ENCODE peak calls at places on chromosomes 1 and 21, in four cellular contexts. M, B, W and T are unnamed samples.
A peak's percentile ranks its signal among the peaks of the same experiment; 100 is the strongest.

GRCh38 chr1:12040457-12041051 is 21.3 kb downstream of the MIIP start:
- DNase-seq in W (peak; percentile 95), B (peak; percentile 70), M (no peak), T (peak; percentile 73)

GRCh38 chr1:33330376-33330890 is 9.5 kb upstream of the A3GALT2 start:
- DNase-seq in W (no peak), M (no peak), B (no peak), T (no peak)

GRCh38 chr21:34126269-34126668 is 52.9 kb downstream of the MRPS6 start:
- DNase-seq in W (peak; percentile 53), B (no peak), M (peak; percentile 26), T (no peak)

GRCh38 chr1:220920967-220921366 is 41.7 kb downstream of the HLX start:
- DNase-seq in B (no peak), M (no peak), W (no peak), T (no peak)

GRCh38 chr1:10339815-10340214 is 59.0 kb upstream of the PGD start:
- DNase-seq in B (no peak), W (peak; percentile 62), M (peak; percentile 54), T (peak; percentile 80)

GRCh38 chr1:15261155-15262002 is 14.4 kb downstream of the FHAD1 start:
- DNase-seq in M (no peak), B (no peak), W (no peak), T (no peak)

GRCh38 chr21:42404534-42404933 is 832 bp downstream of the UBASH3A start:
- DNase-seq in W (no peak), B (no peak), M (no peak), T (no peak)

GRCh38 chr1:228988655-228989054 is 253.4 kb downstream of the RHOU start:
- DNase-seq in W (no peak), M (no peak), B (no peak), T (peak; percentile 32)

GRCh38 chr1:2182376-2182775 is 12.2 kb downstream of the FAAP20 start:
- DNase-seq in B (no peak), W (no peak), M (no peak), T (no peak)

GRCh38 chr1:185375583-185375982 is 58.5 kb upstream of the IVNS1ABP start:
- DNase-seq in M (no peak), W (no peak), B (no peak), T (no peak)

GRCh38 chr1:118254001-118254400 is 69.0 kb upstream of the SPAG17 start:
- DNase-seq in M (no peak), W (no peak), B (no peak), T (no peak)

GRCh38 chr1:3461934-3462275 is 7.4 kb downstream of the ARHGEF16 start:
- DNase-seq in M (no peak), B (no peak), W (no peak), T (no peak)

GRCh38 chr1:13543927-13544556 is 30.2 kb upstream of the LRRC38 start:
- DNase-seq in B (peak; percentile 19), M (peak; percentile 49), W (no peak), T (peak; percentile 34)

GRCh38 chr1:17881761-17882160 is 126.6 kb downstream of the ACTL8 start:
- DNase-seq in B (no peak), M (no peak), W (no peak), T (no peak)

GRCh38 chr1:93567255-93567918 is 114.2 kb downstream of the BCAR3 start:
- DNase-seq in M (peak; percentile 90), B (no peak), W (peak; percentile 98), T (no peak)

GRCh38 chr21:42298237-42298636 is 17.0 kb downstream of the TFF3 start:
- DNase-seq in B (no peak), M (peak; percentile 58), W (no peak), T (no peak)

GRCh38 chr1:211951856-211952255 is 83.5 kb downstream of the INTS7 start:
- DNase-seq in B (no peak), M (peak; percentile 35), W (peak; percentile 74), T (no peak)

GRCh38 chr1:225811622-225812487 is 1.9 kb downstream of the EPHX1 start:
- DNase-seq in M (no peak), B (no peak), W (no peak), T (no peak)

GRCh38 chr1:53589043-53589887 is 130.1 kb downstream of the DMRTB1 start:
- DNase-seq in W (no peak), B (no peak), M (no peak), T (no peak)

GRCh38 chr1:153359241-153359640 is 1.6 kb downstream of the S100A9 start:
- DNase-seq in W (no peak), B (no peak), M (no peak), T (no peak)

GRCh38 chr1:100642826-100643225 is 76.7 kb upstream of the VCAM1 start:
- DNase-seq in W (no peak), M (no peak), B (no peak), T (no peak)

GRCh38 chr1:24930703-24931480 is 816 bp upstream of the RUNX3 start:
- DNase-seq in B (no peak), W (no peak), M (no peak), T (no peak)
- H3K27ac ChIP-seq in B (no peak overlapping the region), W (no peak overlapping the region), M (no peak overlapping the region), T (no peak overlapping the region)

GRCh38 chr1:115545791-115546733 is 95.7 kb upstream of the VANGL1 start:
- DNase-seq in B (no peak), W (peak; percentile 95), M (peak; percentile 86), T (peak; percentile 96)
- H3K4me3 ChIP-seq in B (no peak overlapping the region), W (no peak overlapping the region), M (no peak overlapping the region), T (no peak overlapping the region)

GRCh38 chr1:206833741-206834140 is 31.7 kb upstream of the IL20 start:
- DNase-seq in W (no peak), M (no peak), B (no peak), T (no peak)

GRCh38 chr1:206834217-206834616 is 31.2 kb upstream of the IL20 start:
- DNase-seq in W (no peak), M (no peak), B (no peak), T (no peak)

GRCh38 chr1:206836111-206836510 is 29.3 kb upstream of the IL20 start:
- DNase-seq in B (no peak), M (no peak), W (no peak), T (no peak)

GRCh38 chr1:206835186-206835585 is 30.2 kb upstream of the IL20 start:
- DNase-seq in W (no peak), B (no peak), M (no peak), T (no peak)

DNA sequence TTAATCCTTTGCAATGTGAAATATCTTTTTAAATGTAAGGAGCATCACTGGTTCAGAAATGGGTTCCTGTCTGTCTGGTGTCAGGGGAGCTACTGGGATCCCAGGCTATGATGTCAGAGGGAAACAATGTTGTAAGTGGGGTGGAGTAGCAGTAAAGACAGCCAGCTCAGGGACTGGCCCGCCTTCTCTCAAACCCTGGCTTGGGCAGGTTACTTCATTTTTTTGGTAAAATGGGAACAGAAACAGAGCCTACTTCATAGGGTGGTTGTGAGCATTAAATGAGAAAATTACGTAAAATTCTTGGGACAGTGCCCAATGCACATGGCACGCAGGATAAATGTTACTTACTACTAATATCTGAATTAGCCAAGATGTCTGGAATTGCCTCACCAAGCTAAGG is 30.7 kb upstream of the IL20 start:
- DNase-seq in B (no peak), W (no peak), M (no peak), T (no peak)
- H3K27me3 ChIP-seq in B (no peaks in the 10 kb centered on the region), W (peaks cover 7% of the 10 kb centered on the region), M (no peaks in the 10 kb centered on the region), T (no peaks in the 10 kb centered on the region)

DNA sequence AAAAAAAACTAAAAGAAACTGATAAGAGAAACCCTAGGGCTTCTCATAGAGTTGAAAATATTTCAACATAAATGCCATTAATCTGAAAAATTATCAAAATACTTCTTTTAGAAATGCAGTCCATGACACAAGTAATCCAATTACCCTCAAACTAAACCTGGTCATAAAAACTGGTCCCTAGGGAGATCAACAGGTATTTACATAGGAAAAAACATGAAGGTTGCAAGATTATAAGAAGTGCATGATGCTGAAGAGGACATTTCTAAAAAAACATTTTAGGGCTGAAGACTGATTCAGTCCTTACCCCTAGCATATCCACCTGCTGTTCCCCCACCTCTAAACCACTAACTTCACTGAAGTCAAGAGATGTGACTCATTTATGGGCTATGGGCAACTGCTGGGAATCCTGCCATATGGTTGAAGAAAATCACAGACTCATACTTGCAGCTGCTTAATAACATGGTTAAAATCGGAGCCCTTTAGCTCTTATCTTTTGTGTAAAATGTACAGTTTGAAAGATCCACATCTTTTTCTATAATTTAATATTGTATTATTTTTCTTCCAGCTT is 131.0 kb upstream of the RUNX1 start:
- DNase-seq in B (no peak), M (no peak), W (peak; percentile 94), T (no peak)
- H3K27ac ChIP-seq in B (no peak overlapping the region), M (no peak overlapping the region), W (no peak overlapping the region), T (no peak overlapping the region)

GRCh38 chr1:48572134-48572533 is 100.1 kb upstream of the SPATA6 start:
- DNase-seq in B (no peak), M (no peak), W (no peak), T (no peak)
- H3K4me3 ChIP-seq in B (no peak overlapping the region), M (no peak overlapping the region), W (no peak overlapping the region), T (no peak overlapping the region)

GRCh38 chr1:54980528-54981241 is at the start of gene TMEM61:
- DNase-seq in W (no peak), B (no peak), M (peak; percentile 50), T (no peak)
- H3K27me3 ChIP-seq in W (peaks cover 79% of the 10 kb centered on the region), B (no peaks in the 10 kb centered on the region), M (peaks cover 38% of the 10 kb centered on the region), T (peaks cover 23% of the 10 kb centered on the region)

GRCh38 chr1:179955318-179955638 is 668 bp downstream of the CEP350 start:
- DNase-seq in W (peak; percentile 5), M (no peak), B (no peak), T (no peak)

GRCh38 chr1:179954494-179955317 is at the start of gene CEP350:
- DNase-seq in B (peak; percentile 98), M (peak; percentile 99), W (peak; percentile 99), T (peak; percentile 99)

GRCh38 chr1:179951383-179952144 is 3.0 kb upstream of the CEP350 start:
- DNase-seq in M (no peak), W (no peak), B (no peak), T (no peak)

GRCh38 chr1:179953974-179954493 is 576 bp upstream of the CEP350 start:
- DNase-seq in M (peak; percentile 55), W (peak; percentile 51), B (no peak), T (no peak)

GRCh38 chr1:179952181-179952580 is 2.4 kb upstream of the CEP350 start:
- DNase-seq in M (no peak), B (no peak), W (no peak), T (no peak)
- H3K27ac ChIP-seq in M (no peak overlapping the region), B (no peak overlapping the region), W (no peak overlapping the region), T (no peak overlapping the region)

DNA sequence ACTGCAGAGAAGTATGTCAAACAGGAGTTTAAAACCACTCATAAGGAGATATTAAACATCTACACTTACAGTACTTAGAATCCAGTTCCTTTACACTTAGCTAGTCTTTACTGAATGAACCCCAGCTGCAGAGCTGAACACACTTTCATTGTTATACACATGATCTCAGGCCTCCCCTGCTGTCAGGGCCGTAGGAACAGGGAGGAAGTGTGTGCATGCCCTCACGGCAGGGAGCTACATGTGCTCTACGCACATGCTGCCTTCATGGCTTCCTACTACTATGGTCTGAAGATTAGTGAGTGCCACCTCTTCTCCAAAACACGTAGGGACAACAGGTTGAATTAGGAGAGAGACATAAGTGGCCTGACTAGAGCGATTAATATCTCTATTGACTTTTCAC is 191.5 kb downstream of the SIPA1L2 start:
- DNase-seq in M (no peak), B (no peak), W (no peak), T (no peak)
- H3K4me3 ChIP-seq in M (no peak overlapping the region), B (no peak overlapping the region), W (no peak overlapping the region), T (no peak overlapping the region)

GRCh38 chr1:44545961-44546360 is 128.3 kb downstream of the TMEM53 start:
- DNase-seq in W (no peak), M (peak; percentile 51), B (no peak), T (no peak)
- H3K27me3 ChIP-seq in W (peaks cover 72% of the 10 kb centered on the region), M (peaks cover 7% of the 10 kb centered on the region), B (no peaks in the 10 kb centered on the region), T (peaks cover 12% of the 10 kb centered on the region)